ENCODE peak calls at places on chromosomes 5 and 9, in four cellular contexts. V is AG04450, I is WTC11, M is cardiac muscle cell. J is an unnamed sample.

GRCh38 chr5:75886706-75887105 is 169.5 kb upstream of the POC5 start:
- DNase-seq in V (no peak), I (no peak), M (no peak), J (no peak)

GRCh38 chr5:122882836-122883235 is 37.4 kb downstream of the SNX24 start:
- DNase-seq in V (no peak), I (no peak), M (peak; percentile 47), J (no peak)

GRCh38 chr9:91025856-91026255 is 224.2 kb downstream of the SYK start:
- DNase-seq in V (no peak), I (no peak), M (no peak), J (no peak)

GRCh38 chr5:174235226-174235992 is 189.9 kb downstream of the NSG2 start:
- DNase-seq in V (no peak), I (no peak), M (no peak), J (no peak)

GRCh38 chr9:128712451-128713410 is 10.4 kb downstream of the PKN3 start:
- DNase-seq in V (no peak), I (peak; percentile 8), M (no peak), J (no peak)

GRCh38 chr5:115835481-115835880 is 5.9 kb downstream of the ATG12 start:
- DNase-seq in V (no peak), I (no peak), M (no peak), J (no peak)

GRCh38 chr5:56763711-56764466 is 51.5 kb upstream of the MAP3K1 start:
- DNase-seq in V (no peak), I (no peak), M (peak; percentile 73), J (no peak)

GRCh38 chr9:89821081-89821480 is 216.3 kb downstream of the GADD45G start:
- DNase-seq in V (no peak), I (peak; percentile 24), M (peak; percentile 21), J (no peak)

GRCh38 chr9:127033784-127034183 is 88.7 kb downstream of the ANGPTL2 start:
- DNase-seq in V (no peak), I (no peak), M (peak; percentile 64), J (no peak)

GRCh38 chr9:93028448-93029006 is 30.0 kb upstream of the SUSD3 start:
- DNase-seq in V (no peak), I (no peak), M (peak; percentile 49), J (no peak)

GRCh38 chr9:97500263-97500662 is 1.2 kb upstream of the TMOD1 start:
- DNase-seq in V (no peak), I (no peak), M (no peak), J (no peak)

GRCh38 chr5:9240431-9240830 is 305.4 kb downstream of the SEMA5A start:
- DNase-seq in V (no peak), I (no peak), M (no peak), J (no peak)

DNA sequence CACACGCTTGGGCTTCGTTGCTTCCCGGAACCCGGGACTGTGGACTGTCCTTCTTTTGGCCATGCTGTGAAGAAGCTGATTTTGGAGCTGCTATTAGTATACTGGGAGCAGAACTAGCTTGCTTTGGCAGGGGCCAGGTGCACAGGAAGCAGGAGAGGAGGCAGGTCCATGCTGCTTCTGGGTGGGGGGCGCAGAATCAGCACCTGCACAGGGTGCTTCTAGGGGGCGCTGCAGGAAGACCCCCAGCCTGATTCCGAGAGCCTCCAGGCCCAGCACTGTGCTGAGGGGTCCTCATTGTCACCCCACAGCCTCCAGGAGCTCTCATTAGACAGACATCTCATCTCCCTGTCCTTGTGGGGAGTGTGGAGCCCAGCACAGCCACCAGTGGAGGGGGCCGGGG is 252.6 kb upstream of the IRX4 start:
- DNase-seq in V (no peak), I (no peak), M (no peak), J (no peak)
- TF ChIP-seq CTCF in V (no peak), I (peak; percentile 20), M (no peak), J (no peak)

GRCh38 chr5:57822651-57823050 is 340.0 kb upstream of the ACTBL2 start:
- DNase-seq in V (no peak), I (no peak), M (no peak), J (no peak)
- TF ChIP-seq CTCF in V (no peak), I (no peak), M (no peak), J (no peak)

GRCh38 chr5:96377597-96377996 is 55.5 kb downstream of the PCSK1 start:
- DNase-seq in V (no peak), I (no peak), M (no peak), J (no peak)

GRCh38 chr5:96384353-96384752 is 48.7 kb downstream of the PCSK1 start:
- DNase-seq in V (no peak), I (no peak), M (peak; percentile 67), J (no peak)

GRCh38 chr5:96377167-96377566 is 55.9 kb downstream of the PCSK1 start:
- DNase-seq in V (no peak), I (no peak), M (no peak), J (no peak)

GRCh38 chr5:96379862-96380261 is 53.2 kb downstream of the PCSK1 start:
- DNase-seq in V (no peak), I (no peak), M (no peak), J (no peak)

GRCh38 chr5:96381526-96381925 is 51.5 kb downstream of the PCSK1 start:
- DNase-seq in V (no peak), I (no peak), M (no peak), J (no peak)
- TF ChIP-seq CTCF in V (no peak), I (no peak), M (no peak), J (no peak)

GRCh38 chr5:180790020-180790419 is 12.6 kb downstream of the MGAT1 start:
- DNase-seq in V (no peak), I (peak; percentile 60), M (no peak), J (peak; percentile 60)

GRCh38 chr5:180790524-180790923 is 12.1 kb downstream of the MGAT1 start:
- DNase-seq in V (no peak), I (no peak), M (no peak), J (no peak)

GRCh38 chr5:180792965-180793287 is 9.7 kb downstream of the MGAT1 start:
- DNase-seq in V (no peak), I (no peak), M (no peak), J (no peak)

GRCh38 chr5:180791611-180792213 is 10.9 kb downstream of the MGAT1 start:
- DNase-seq in V (no peak), I (no peak), M (no peak), J (no peak)

GRCh38 chr5:180792287-180792964 is 10.2 kb downstream of the MGAT1 start:
- DNase-seq in V (no peak), I (no peak), M (no peak), J (no peak)
- TF ChIP-seq CTCF in V (no peak), I (no peak), M (no peak), J (no peak)